ENCODE peak calls at places on chromosomes 12 and 14, in ten cellular contexts. One of them, this sample, is unnamed.

GRCh38 chr12:63351370-63351769 is 200.4 kb upstream of the AVPR1A start:
- DNase-seq in HTR-8/SVneo: no peak
- DNase-seq in activated CD4-positive, CD25-positive, alpha-beta regulatory T cell: no peak
- DNase-seq in H54: no peak
- DNase-seq in GM20000: no peak
- DNase-seq in HFFc6: no peak
- DNase-seq in left lung: no peak
- DNase-seq in head of caudate nucleus: peak; percentile 9
- DNase-seq in endothelial cell: no peak
- DNase-seq in left ventricle myocardium superior: no peak
- DNase-seq in this sample: no peak

GRCh38 chr12:119230804-119231203 is 52.1 kb downstream of the HSPB8 start:
- DNase-seq in left ventricle myocardium superior: no peak
- DNase-seq in left lung: no peak
- DNase-seq in GM20000: no peak
- DNase-seq in HTR-8/SVneo: no peak
- DNase-seq in activated CD4-positive, CD25-positive, alpha-beta regulatory T cell: no peak
- DNase-seq in endothelial cell: no peak
- DNase-seq in HFFc6: no peak
- DNase-seq in H54: no peak
- DNase-seq in head of caudate nucleus: no peak
- DNase-seq in this sample: no peak

GRCh38 chr14:29339491-29339890 is 572.9 kb downstream of the FOXG1 start:
- DNase-seq in GM20000: no peak
- DNase-seq in activated CD4-positive, CD25-positive, alpha-beta regulatory T cell: no peak
- DNase-seq in left lung: no peak
- DNase-seq in endothelial cell: no peak
- DNase-seq in H54: peak; percentile 1
- DNase-seq in HTR-8/SVneo: no peak
- DNase-seq in left ventricle myocardium superior: no peak
- DNase-seq in head of caudate nucleus: peak; percentile 4
- DNase-seq in HFFc6: peak; percentile 25
- DNase-seq in this sample: no peak

GRCh38 chr12:28568083-28568482 is 377.8 kb downstream of the CCDC91 start:
- DNase-seq in left lung: peak; percentile 33
- DNase-seq in endothelial cell: no peak
- DNase-seq in activated CD4-positive, CD25-positive, alpha-beta regulatory T cell: no peak
- DNase-seq in left ventricle myocardium superior: no peak
- DNase-seq in H54: peak; percentile 23
- DNase-seq in HTR-8/SVneo: no peak
- DNase-seq in HFFc6: peak; percentile 93
- DNase-seq in GM20000: no peak
- DNase-seq in head of caudate nucleus: no peak
- DNase-seq in this sample: no peak

GRCh38 chr14:41597647-41598046 is 9.0 kb upstream of the LRFN5 start:
- DNase-seq in HFFc6: no peak
- DNase-seq in GM20000: no peak
- DNase-seq in left ventricle myocardium superior: no peak
- DNase-seq in activated CD4-positive, CD25-positive, alpha-beta regulatory T cell: no peak
- DNase-seq in endothelial cell: no peak
- DNase-seq in H54: no peak
- DNase-seq in head of caudate nucleus: no peak
- DNase-seq in left lung: no peak
- DNase-seq in HTR-8/SVneo: no peak
- DNase-seq in this sample: no peak

GRCh38 chr12:128606538-128606937 is 217.2 kb downstream of the SLC15A4 start:
- DNase-seq in GM20000: no peak
- DNase-seq in head of caudate nucleus: no peak
- DNase-seq in HFFc6: no peak
- DNase-seq in HTR-8/SVneo: no peak
- DNase-seq in endothelial cell: no peak
- DNase-seq in H54: no peak
- DNase-seq in left ventricle myocardium superior: no peak
- DNase-seq in left lung: no peak
- DNase-seq in activated CD4-positive, CD25-positive, alpha-beta regulatory T cell: no peak
- DNase-seq in this sample: no peak

GRCh38 chr14:100540141-100540925 is 46.9 kb downstream of the BEGAIN start:
- DNase-seq in left lung: peak; percentile 28
- DNase-seq in activated CD4-positive, CD25-positive, alpha-beta regulatory T cell: no peak
- DNase-seq in H54: peak; percentile 65
- DNase-seq in HFFc6: no peak
- DNase-seq in HTR-8/SVneo: no peak
- DNase-seq in endothelial cell: peak; percentile 75
- DNase-seq in GM20000: no peak
- DNase-seq in head of caudate nucleus: no peak
- DNase-seq in left ventricle myocardium superior: peak; percentile 28
- DNase-seq in this sample: peak; percentile 25

GRCh38 chr14:62179367-62180018 is 417.3 kb downstream of the SNAPC1 start:
- DNase-seq in head of caudate nucleus: peak; percentile 43
- DNase-seq in activated CD4-positive, CD25-positive, alpha-beta regulatory T cell: no peak
- DNase-seq in endothelial cell: peak; percentile 67
- DNase-seq in GM20000: peak; percentile 38
- DNase-seq in H54: peak; percentile 7
- DNase-seq in HFFc6: peak; percentile 81
- DNase-seq in left ventricle myocardium superior: no peak
- DNase-seq in HTR-8/SVneo: peak; percentile 94
- DNase-seq in left lung: peak; percentile 35
- DNase-seq in this sample: peak; percentile 42

GRCh38 chr12:3073438-3074255 is 3.5 kb upstream of the TSPAN9 start:
- DNase-seq in left lung: peak; percentile 79
- DNase-seq in HTR-8/SVneo: peak; percentile 95
- DNase-seq in GM20000: peak; percentile 93
- DNase-seq in activated CD4-positive, CD25-positive, alpha-beta regulatory T cell: peak; percentile 61
- DNase-seq in H54: peak; percentile 79
- DNase-seq in left ventricle myocardium superior: peak; percentile 89
- DNase-seq in endothelial cell: peak; percentile 91
- DNase-seq in HFFc6: peak; percentile 78
- DNase-seq in head of caudate nucleus: peak; percentile 59
- DNase-seq in this sample: peak; percentile 85

GRCh38 chr12:131005161-131006035 is 51.7 kb downstream of the ADGRD1 start:
- DNase-seq in activated CD4-positive, CD25-positive, alpha-beta regulatory T cell: no peak
- DNase-seq in left ventricle myocardium superior: no peak
- DNase-seq in GM20000: no peak
- DNase-seq in HFFc6: no peak
- DNase-seq in H54: no peak
- DNase-seq in HTR-8/SVneo: no peak
- DNase-seq in left lung: no peak
- DNase-seq in endothelial cell: no peak
- DNase-seq in head of caudate nucleus: no peak
- DNase-seq in this sample: no peak

GRCh38 chr12:16165506-16165905 is 112.0 kb downstream of the SLC15A5 start:
- DNase-seq in head of caudate nucleus: peak; percentile 9
- DNase-seq in GM20000: peak; percentile 19
- DNase-seq in activated CD4-positive, CD25-positive, alpha-beta regulatory T cell: no peak
- DNase-seq in left ventricle myocardium superior: no peak
- DNase-seq in H54: no peak
- DNase-seq in HTR-8/SVneo: no peak
- DNase-seq in endothelial cell: peak; percentile 34
- DNase-seq in HFFc6: peak; percentile 35
- DNase-seq in left lung: no peak
- DNase-seq in this sample: peak; percentile 41

GRCh38 chr14:90828642-90829487 is 12.6 kb upstream of the TTC7B start:
- DNase-seq in HFFc6: no peak
- DNase-seq in endothelial cell: no peak
- DNase-seq in GM20000: peak; percentile 70
- DNase-seq in left lung: no peak
- DNase-seq in H54: no peak
- DNase-seq in activated CD4-positive, CD25-positive, alpha-beta regulatory T cell: no peak
- DNase-seq in head of caudate nucleus: no peak
- DNase-seq in HTR-8/SVneo: no peak
- DNase-seq in left ventricle myocardium superior: no peak
- DNase-seq in this sample: peak; percentile 79

GRCh38 chr12:32754101-32754500 is 1.6 kb downstream of the YARS2 start:
- DNase-seq in HTR-8/SVneo: no peak
- DNase-seq in endothelial cell: no peak
- DNase-seq in H54: no peak
- DNase-seq in GM20000: no peak
- DNase-seq in activated CD4-positive, CD25-positive, alpha-beta regulatory T cell: no peak
- DNase-seq in head of caudate nucleus: no peak
- DNase-seq in left lung: no peak
- DNase-seq in left ventricle myocardium superior: no peak
- DNase-seq in HFFc6: no peak
- DNase-seq in this sample: no peak

GRCh38 chr12:2615665-2616387 is 178.9 kb upstream of the FKBP4 start:
- DNase-seq in GM20000: no peak
- DNase-seq in activated CD4-positive, CD25-positive, alpha-beta regulatory T cell: no peak
- DNase-seq in head of caudate nucleus: peak; percentile 79
- DNase-seq in left lung: no peak
- DNase-seq in HFFc6: no peak
- DNase-seq in HTR-8/SVneo: no peak
- DNase-seq in left ventricle myocardium superior: peak; percentile 47
- DNase-seq in endothelial cell: no peak
- DNase-seq in H54: no peak
- DNase-seq in this sample: no peak

GRCh38 chr12:29103539-29103974 is 45.5 kb upstream of the FAR2 start:
- DNase-seq in head of caudate nucleus: no peak
- DNase-seq in HTR-8/SVneo: no peak
- DNase-seq in endothelial cell: no peak
- DNase-seq in HFFc6: no peak
- DNase-seq in left ventricle myocardium superior: no peak
- DNase-seq in left lung: no peak
- DNase-seq in H54: no peak
- DNase-seq in activated CD4-positive, CD25-positive, alpha-beta regulatory T cell: peak; percentile 2
- DNase-seq in GM20000: peak; percentile 41
- DNase-seq in this sample: peak; percentile 78

GRCh38 chr12:114275937-114276785 is 129.8 kb downstream of the TBX5 start:
- DNase-seq in GM20000: no peak
- DNase-seq in head of caudate nucleus: no peak
- DNase-seq in H54: no peak
- DNase-seq in HTR-8/SVneo: no peak
- DNase-seq in left lung: no peak
- DNase-seq in activated CD4-positive, CD25-positive, alpha-beta regulatory T cell: no peak
- DNase-seq in left ventricle myocardium superior: no peak
- DNase-seq in endothelial cell: no peak
- DNase-seq in HFFc6: no peak
- DNase-seq in this sample: no peak

GRCh38 chr14:87888136-87888999 is 104.6 kb downstream of the GALC start:
- DNase-seq in GM20000: peak; percentile 26
- DNase-seq in left lung: no peak
- DNase-seq in activated CD4-positive, CD25-positive, alpha-beta regulatory T cell: no peak
- DNase-seq in HFFc6: no peak
- DNase-seq in HTR-8/SVneo: no peak
- DNase-seq in left ventricle myocardium superior: peak; percentile 28
- DNase-seq in head of caudate nucleus: no peak
- DNase-seq in H54: no peak
- DNase-seq in endothelial cell: peak; percentile 67
- DNase-seq in this sample: peak; percentile 14

GRCh38 chr14:85414142-85414541 is 115.8 kb upstream of the FLRT2 start:
- DNase-seq in HFFc6: no peak
- DNase-seq in H54: no peak
- DNase-seq in GM20000: no peak
- DNase-seq in endothelial cell: no peak
- DNase-seq in head of caudate nucleus: no peak
- DNase-seq in left lung: no peak
- DNase-seq in left ventricle myocardium superior: no peak
- DNase-seq in activated CD4-positive, CD25-positive, alpha-beta regulatory T cell: no peak
- DNase-seq in HTR-8/SVneo: no peak
- DNase-seq in this sample: no peak

GRCh38 chr12:104182144-104182543 is 33.4 kb upstream of the TXNRD1 start:
- DNase-seq in endothelial cell: no peak
- DNase-seq in activated CD4-positive, CD25-positive, alpha-beta regulatory T cell: no peak
- DNase-seq in H54: no peak
- DNase-seq in GM20000: no peak
- DNase-seq in head of caudate nucleus: no peak
- DNase-seq in HFFc6: peak; percentile 72
- DNase-seq in left ventricle myocardium superior: peak; percentile 79
- DNase-seq in left lung: peak; percentile 47
- DNase-seq in HTR-8/SVneo: no peak
- DNase-seq in this sample: no peak

GRCh38 chr12:93085383-93086287 is 156.5 kb upstream of the EEA1 start:
- DNase-seq in endothelial cell: no peak
- DNase-seq in HTR-8/SVneo: no peak
- DNase-seq in H54: no peak
- DNase-seq in left ventricle myocardium superior: no peak
- DNase-seq in left lung: no peak
- DNase-seq in HFFc6: no peak
- DNase-seq in head of caudate nucleus: no peak
- DNase-seq in activated CD4-positive, CD25-positive, alpha-beta regulatory T cell: no peak
- DNase-seq in GM20000: no peak
- DNase-seq in this sample: no peak

GRCh38 chr12:21476949-21477348 is 24.5 kb downstream of the RECQL start:
- DNase-seq in HFFc6: peak; percentile 81
- DNase-seq in head of caudate nucleus: no peak
- DNase-seq in left lung: no peak
- DNase-seq in H54: no peak
- DNase-seq in endothelial cell: no peak
- DNase-seq in HTR-8/SVneo: no peak
- DNase-seq in GM20000: no peak
- DNase-seq in activated CD4-positive, CD25-positive, alpha-beta regulatory T cell: no peak
- DNase-seq in left ventricle myocardium superior: no peak
- DNase-seq in this sample: no peak

GRCh38 chr12:104057771-104058197 is 6.5 kb upstream of the HCFC2 start:
- DNase-seq in endothelial cell: no peak
- DNase-seq in HFFc6: no peak
- DNase-seq in activated CD4-positive, CD25-positive, alpha-beta regulatory T cell: no peak
- DNase-seq in left ventricle myocardium superior: no peak
- DNase-seq in GM20000: peak; percentile 36
- DNase-seq in head of caudate nucleus: no peak
- DNase-seq in HTR-8/SVneo: no peak
- DNase-seq in H54: no peak
- DNase-seq in left lung: no peak
- DNase-seq in this sample: peak; percentile 11

GRCh38 chr12:102958073-102958829 is 777 bp downstream of the ASCL1 start:
- DNase-seq in GM20000: peak; percentile 81
- DNase-seq in left lung: no peak
- DNase-seq in activated CD4-positive, CD25-positive, alpha-beta regulatory T cell: no peak
- DNase-seq in left ventricle myocardium superior: peak; percentile 30
- DNase-seq in HFFc6: no peak
- DNase-seq in endothelial cell: peak; percentile 55
- DNase-seq in HTR-8/SVneo: no peak
- DNase-seq in head of caudate nucleus: peak; percentile 18
- DNase-seq in H54: no peak
- DNase-seq in this sample: no peak